ENCODE peak calls at places on chromosomes 4 and X, in nine cellular contexts. R, Q, G, B, D, L, T, Y and X are unnamed samples.

GRCh38 chrX:68462653-68463052 is 29.4 kb upstream of the OPHN1 start:
- DNase-seq in L (no peak), Y (peak), R (peak), G (no peak), B (peak), T (no peak), Q (peak), D (no peak), X (peak)

GRCh38 chr4:7328913-7329638 is 105.7 kb downstream of the PSAPL1 start:
- DNase-seq in R (peak), Q (peak), T (no peak), L (no peak), B (no peak), D (no peak), Y (peak), G (no peak), X (no peak)

GRCh38 chr4:74181225-74181624 is 23.3 kb downstream of the MTHFD2L start:
- DNase-seq in B (no peak), R (peak), G (no peak), Q (no peak), D (no peak), L (no peak), Y (no peak), T (no peak), X (no peak)

GRCh38 chrX:96841325-96841724 is 42.4 kb upstream of the RPA4 start:
- DNase-seq in R (no peak), D (no peak), B (no peak), G (no peak), Q (no peak), T (no peak), Y (no peak), L (no peak), X (no peak)

GRCh38 chr4:56743550-56743949 is 62.5 kb upstream of the HOPX start:
- DNase-seq in Y (no peak), T (no peak), B (no peak), Q (no peak), D (no peak), R (no peak), L (no peak), G (no peak), X (no peak)

GRCh38 chrX:81120270-81120935 is 81.3 kb downstream of the HMGN5 start:
- DNase-seq in Y (peak), G (no peak), Q (no peak), D (no peak), T (no peak), L (no peak), B (peak), R (no peak), X (no peak)

GRCh38 chr4:184511156-184511555 is 36.8 kb upstream of the IRF2 start:
- DNase-seq in L (no peak), Y (no peak), R (no peak), G (no peak), Q (no peak), D (no peak), T (no peak), B (no peak), X (no peak)

GRCh38 chr4:101306225-101306624 is 41.1 kb downstream of the PPP3CA start:
- DNase-seq in R (no peak), G (no peak), B (no peak), L (no peak), Y (peak), Q (no peak), T (peak), D (no peak), X (no peak)

GRCh38 chr4:130820448-130820847 is 1724.5 kb downstream of the C4orf33 start:
- DNase-seq in Q (no peak), R (no peak), T (no peak), D (no peak), L (no peak), B (no peak), G (no peak), Y (no peak), X (no peak)

GRCh38 chrX:47235691-47236103 is 2.9 kb downstream of the USP11 start:
- DNase-seq in G (no peak), R (peak), T (no peak), B (no peak), Y (no peak), L (no peak), D (no peak), Q (no peak), X (no peak)

GRCh38 chr4:152972821-152973613 is 36.9 kb downstream of the FHDC1 start:
- DNase-seq in Q (peak), Y (peak), B (no peak), R (peak), T (no peak), L (no peak), D (peak), G (no peak), X (no peak)

GRCh38 chr4:176383273-176384077 is 63.7 kb downstream of the SPCS3 start:
- DNase-seq in Y (no peak), R (peak), Q (peak), B (no peak), L (no peak), T (no peak), G (no peak), D (no peak), X (no peak)

GRCh38 chrX:100449696-100450606 is 39.9 kb upstream of the PCDH19 start:
- DNase-seq in D (no peak), L (no peak), R (no peak), B (peak), T (no peak), Q (no peak), Y (peak), G (no peak), X (no peak)

GRCh38 chr4:6785572-6785925 is 3.0 kb downstream of the KIAA0232 start:
- DNase-seq in Y (no peak), Q (no peak), R (no peak), T (no peak), B (no peak), L (no peak), D (no peak), G (no peak), X (no peak)

GRCh38 chrX:41781500-41781899 is 57.5 kb downstream of the GPR82 start:
- DNase-seq in R (peak), G (no peak), L (no peak), T (peak), D (no peak), B (peak), Y (peak), Q (peak), X (no peak)

GRCh38 chr4:72969957-72970356 is 99.6 kb downstream of the COX18 start:
- DNase-seq in T (no peak), Q (peak), R (no peak), B (no peak), Y (no peak), G (no peak), L (no peak), D (no peak), X (no peak)

GRCh38 chr4:3689576-3690551 is 76.3 kb upstream of the ADRA2C start:
- DNase-seq in G (no peak), Y (no peak), Q (no peak), T (no peak), D (no peak), L (peak), B (no peak), R (no peak), X (no peak)

GRCh38 chr4:98793658-98794057 is 135.2 kb upstream of the TSPAN5 start:
- DNase-seq in G (no peak), D (no peak), Y (peak), Q (no peak), R (no peak), T (no peak), L (no peak), B (no peak), X (no peak)

GRCh38 chr4:143399113-143399949 is 62.7 kb downstream of the GAB1 start:
- DNase-seq in T (no peak), L (no peak), Y (peak), D (no peak), Q (peak), R (peak), G (no peak), B (peak), X (no peak)

GRCh38 chr4:38313999-38314561 is 349.9 kb upstream of the KLF3 start:
- DNase-seq in T (no peak), B (no peak), Y (peak), R (peak), D (no peak), G (no peak), L (no peak), Q (peak), X (no peak)

GRCh38 chr4:105674011-105674410 is 34.5 kb downstream of the INTS12 start:
- DNase-seq in L (no peak), B (no peak), D (no peak), G (no peak), Y (no peak), R (no peak), T (no peak), Q (no peak), X (no peak)

GRCh38 chr4:84498203-84499026 is 677 bp downstream of the NKX6-1 start:
- DNase-seq in L (peak), R (peak), Y (peak), D (no peak), G (no peak), T (no peak), B (peak), Q (peak), X (peak)

GRCh38 chr4:84497220-84497834 is 1.8 kb downstream of the NKX6-1 start:
- DNase-seq in L (peak), B (no peak), Y (no peak), D (no peak), Q (peak), G (no peak), T (no peak), R (peak), X (peak)

GRCh38 chr4:84499065-84499982 is at the start of gene NKX6-1:
- DNase-seq in G (peak), T (no peak), D (peak), L (peak), Y (peak), Q (peak), B (no peak), R (peak), X (peak)

GRCh38 chr4:84496356-84497219 is 2.5 kb downstream of the NKX6-1 start:
- DNase-seq in B (no peak), Y (no peak), T (no peak), L (peak), R (no peak), D (no peak), Q (peak), G (no peak), X (peak)

GRCh38 chr4:84497835-84498202 is 1.3 kb downstream of the NKX6-1 start:
- DNase-seq in D (no peak), G (no peak), Y (no peak), R (no peak), Q (no peak), L (peak), T (no peak), B (no peak), X (no peak)
- TF ChIP-seq CTCF in D (no peak), G (no peak), Y (no peak), R (no peak), Q (no peak), L (no peak), T (no peak), B (no peak), X (no peak)

GRCh38 chr4:84965558-84966381 is 720 bp downstream of the WDFY3 start:
- DNase-seq in G (peak), B (peak), Q (peak), L (peak), T (no peak), D (no peak), R (peak), Y (peak), X (peak)

GRCh38 chr4:84964995-84965557 is 1.4 kb downstream of the WDFY3 start:
- DNase-seq in Y (no peak), D (no peak), T (no peak), B (no peak), Q (no peak), L (no peak), R (no peak), G (no peak), X (no peak)

GRCh38 chr4:84967292-84967651 is 782 bp upstream of the WDFY3 start:
- DNase-seq in Q (peak), D (no peak), Y (peak), T (no peak), G (no peak), B (no peak), L (no peak), R (peak), X (no peak)

GRCh38 chr4:84968936-84969335 is 2.4 kb upstream of the WDFY3 start:
- DNase-seq in G (no peak), R (peak), L (no peak), B (no peak), T (no peak), Y (no peak), D (no peak), Q (no peak), X (no peak)

GRCh38 chr4:84966382-84967291 is at the start of gene WDFY3:
- DNase-seq in L (peak), Q (peak), D (peak), T (no peak), R (peak), B (peak), Y (peak), G (peak), X (peak)
- TF ChIP-seq CTCF in L (no peak), Q (no peak), D (peak), T (no peak), R (no peak), B (no peak), Y (no peak), G (no peak), X (no peak)

GRCh38 chrX:43661521-43662240 is 5.6 kb downstream of the MAOA start:
- DNase-seq in G (no peak), B (no peak), T (no peak), Q (peak), D (no peak), Y (peak), R (peak), L (no peak), X (no peak)

GRCh38 chrX:43664708-43665107 is 8.6 kb downstream of the MAOA start:
- DNase-seq in B (no peak), Q (no peak), R (no peak), G (no peak), T (no peak), D (no peak), Y (no peak), L (no peak), X (no peak)

GRCh38 chrX:43664258-43664657 is 8.2 kb downstream of the MAOA start:
- DNase-seq in T (no peak), R (no peak), G (no peak), L (no peak), Y (no peak), Q (no peak), B (no peak), D (no peak), X (no peak)

GRCh38 chrX:43666301-43666912 is 10.3 kb downstream of the MAOA start:
- DNase-seq in T (no peak), L (no peak), G (no peak), R (no peak), Q (no peak), Y (no peak), B (peak), D (no peak), X (no peak)

DNA sequence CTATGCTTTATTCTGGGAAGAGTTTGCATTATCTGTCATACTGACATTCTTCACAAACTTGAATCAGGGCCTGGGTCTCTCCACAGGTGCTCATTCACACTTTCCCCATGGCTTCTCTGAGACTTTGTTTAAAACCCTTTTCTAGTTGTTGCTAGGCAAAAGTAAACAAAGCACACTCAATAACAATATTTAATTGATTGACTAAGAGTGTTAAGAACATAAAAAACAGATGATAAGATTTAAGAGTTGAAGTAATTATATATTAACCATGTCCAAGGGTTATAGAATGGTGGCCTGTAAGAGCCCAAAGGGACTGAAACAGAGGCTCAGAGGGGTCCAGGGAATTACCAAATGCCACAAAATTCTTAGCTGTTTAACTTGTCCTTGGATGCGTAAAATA is 7.1 kb downstream of the MAOA start:
- DNase-seq in Y (no peak), L (no peak), R (no peak), D (no peak), G (no peak), B (no peak), Q (no peak), T (no peak), X (no peak)
- TF ChIP-seq CTCF in Y (no peak), L (no peak), R (no peak), D (no peak), G (no peak), B (no peak), Q (no peak), T (no peak), X (no peak)

GRCh38 chr4:128191115-128191897 is 96.3 kb downstream of the PGRMC2 start:
- DNase-seq in Q (peak), L (peak), D (peak), Y (peak), G (peak), T (peak), R (peak), B (peak), X (peak)
- TF ChIP-seq CTCF in Q (peak), L (peak), D (peak), Y (peak), G (peak), T (peak), R (peak), B (peak), X (peak)

GRCh38 chr4:30790998-30791397 is 70.8 kb downstream of the PCDH7 start:
- DNase-seq in T (no peak), R (no peak), Y (no peak), B (no peak), G (no peak), Q (no peak), L (no peak), D (no peak), X (no peak)

GRCh38 chr4:30792616-30793015 is 72.4 kb downstream of the PCDH7 start:
- DNase-seq in Q (no peak), L (no peak), G (no peak), T (no peak), Y (no peak), R (no peak), B (no peak), D (no peak), X (no peak)

GRCh38 chr4:30789219-30789671 is 69.1 kb downstream of the PCDH7 start:
- DNase-seq in Q (no peak), B (no peak), Y (no peak), L (no peak), G (no peak), R (no peak), T (no peak), D (no peak), X (no peak)

GRCh38 chr4:30790123-30790522 is 70.0 kb downstream of the PCDH7 start:
- DNase-seq in G (no peak), Q (no peak), B (no peak), R (no peak), D (no peak), T (no peak), Y (no peak), L (no peak), X (no peak)
- TF ChIP-seq CTCF in G (no peak), Q (no peak), B (no peak), R (no peak), D (no peak), T (no peak), Y (no peak), L (no peak), X (no peak)

GRCh38 chrX:130144509-130144908 is 21.1 kb downstream of the AIFM1 start:
- DNase-seq in R (peak), G (no peak), T (no peak), B (no peak), L (no peak), Y (peak), Q (peak), D (no peak), X (no peak)

GRCh38 chrX:130139474-130140201 is 26.0 kb downstream of the AIFM1 start:
- DNase-seq in L (no peak), Q (no peak), R (no peak), D (no peak), B (no peak), T (no peak), G (no peak), Y (no peak), X (no peak)

GRCh38 chrX:130147631-130148030 is 18.0 kb downstream of the AIFM1 start:
- DNase-seq in B (no peak), G (no peak), Y (no peak), R (no peak), L (no peak), Q (no peak), D (no peak), T (no peak), X (no peak)

DNA sequence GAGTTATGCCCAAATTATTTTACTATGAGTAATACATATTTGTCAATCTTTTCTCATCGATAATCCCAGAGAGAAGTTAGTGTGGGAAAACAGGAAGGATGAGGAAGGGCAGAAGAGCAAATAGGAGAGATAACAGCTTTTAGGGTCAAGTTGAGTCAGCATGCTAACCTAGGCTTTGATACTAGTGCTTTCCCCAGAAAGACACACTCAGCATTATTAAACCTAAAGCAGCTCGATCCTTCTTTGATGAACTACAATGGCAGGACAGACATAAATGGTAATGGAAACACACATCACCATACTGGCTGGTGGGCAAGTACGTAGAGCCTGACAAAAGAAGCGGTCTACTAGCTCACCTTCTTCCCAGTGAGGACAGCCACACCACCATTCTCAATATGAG is 20.5 kb downstream of the AIFM1 start:
- DNase-seq in L (no peak), B (no peak), Q (no peak), D (no peak), T (no peak), R (no peak), G (no peak), Y (no peak), X (no peak)
- TF ChIP-seq CTCF in L (no peak), B (no peak), Q (no peak), D (no peak), T (no peak), R (no peak), G (no peak), Y (no peak), X (no peak)

GRCh38 chr4:114599231-114600065 is 841 bp downstream of the UGT8 start:
- DNase-seq in T (no peak), B (no peak), G (peak), D (no peak), Q (peak), Y (peak), L (peak), R (no peak), X (peak)
- TF ChIP-seq CTCF in T (no peak), B (no peak), G (no peak), D (no peak), Q (no peak), Y (no peak), L (no peak), R (no peak), X (no peak)

GRCh38 chr4:122894802-122895201 is 27.6 kb downstream of the NUDT6 start:
- DNase-seq in R (no peak), Q (peak), B (no peak), Y (no peak), L (no peak), D (peak), T (no peak), G (no peak), X (no peak)
- TF ChIP-seq CTCF in R (no peak), Q (no peak), B (no peak), Y (no peak), L (no peak), D (no peak), T (no peak), G (no peak), X (no peak)

GRCh38 chr4:168993724-168994510 is 16.1 kb downstream of the CBR4 start:
- DNase-seq in G (no peak), T (no peak), Y (peak), B (peak), Q (no peak), R (peak), D (peak), L (no peak), X (no peak)

GRCh38 chr4:168994961-168995360 is 15.1 kb downstream of the CBR4 start:
- DNase-seq in B (no peak), T (no peak), L (no peak), G (no peak), Q (no peak), D (no peak), Y (no peak), R (no peak), X (no peak)

GRCh38 chr4:168999836-169000235 is 10.2 kb downstream of the CBR4 start:
- DNase-seq in B (no peak), R (no peak), T (no peak), Y (no peak), Q (no peak), G (no peak), D (no peak), L (no peak), X (no peak)

GRCh38 chr4:168998596-168998995 is 11.5 kb downstream of the CBR4 start:
- DNase-seq in G (no peak), D (no peak), R (no peak), Y (no peak), L (no peak), T (no peak), Q (no peak), B (no peak), X (no peak)

GRCh38 chr4:168995537-168996295 is 14.3 kb downstream of the CBR4 start:
- DNase-seq in L (no peak), Q (peak), D (no peak), T (no peak), B (peak), Y (peak), R (peak), G (no peak), X (no peak)
- TF ChIP-seq CTCF in L (no peak), Q (no peak), D (no peak), T (no peak), B (no peak), Y (peak), R (peak), G (peak), X (peak)

GRCh38 chr4:33649015-33649414 is 2595.3 kb downstream of the ARAP2 start:
- DNase-seq in R (peak), D (no peak), Y (peak), T (no peak), B (peak), L (no peak), G (no peak), Q (peak), X (no peak)
- TF ChIP-seq CTCF in R (peak), D (peak), Y (peak), T (no peak), B (no peak), L (no peak), G (no peak), Q (peak), X (peak)